ENCODE peak calls at places on chromosome 5, in ten cellular contexts. One of them, this sample, is unnamed.

GRCh38 chr5:10633271-10634049 is 69.6 kb downstream of the ANKRD33B start:
- DNase-seq in right atrium auricular region: no peak
- DNase-seq in astrocyte: no peak
- DNase-seq in GM20000: no peak
- DNase-seq in CD8-positive, alpha-beta T cell: no peak
- DNase-seq in fibroblast of lung: no peak
- DNase-seq in IMR-90: no peak
- DNase-seq in brain microvascular endothelial cell: no peak
- DNase-seq in spleen: peak
- DNase-seq in vagina: no peak
- DNase-seq in this sample: no peak

GRCh38 chr5:65142511-65143011 is 339.2 kb downstream of the ADAMTS6 start:
- DNase-seq in GM20000: no peak
- DNase-seq in CD8-positive, alpha-beta T cell: no peak
- DNase-seq in spleen: no peak
- DNase-seq in astrocyte: peak
- DNase-seq in right atrium auricular region: no peak
- DNase-seq in brain microvascular endothelial cell: peak
- DNase-seq in vagina: no peak
- DNase-seq in IMR-90: peak
- DNase-seq in fibroblast of lung: peak
- DNase-seq in this sample: no peak

GRCh38 chr5:57736716-57737115 is 254.1 kb upstream of the ACTBL2 start:
- DNase-seq in right atrium auricular region: no peak
- DNase-seq in spleen: no peak
- DNase-seq in fibroblast of lung: no peak
- DNase-seq in brain microvascular endothelial cell: no peak
- DNase-seq in CD8-positive, alpha-beta T cell: no peak
- DNase-seq in vagina: no peak
- DNase-seq in GM20000: no peak
- DNase-seq in astrocyte: no peak
- DNase-seq in IMR-90: no peak
- DNase-seq in this sample: no peak

GRCh38 chr5:72834919-72835318 is 18.5 kb downstream of the TNPO1 start:
- DNase-seq in astrocyte: no peak
- DNase-seq in GM20000: no peak
- DNase-seq in brain microvascular endothelial cell: no peak
- DNase-seq in spleen: no peak
- DNase-seq in vagina: no peak
- DNase-seq in right atrium auricular region: no peak
- DNase-seq in CD8-positive, alpha-beta T cell: no peak
- DNase-seq in IMR-90: no peak
- DNase-seq in fibroblast of lung: no peak
- DNase-seq in this sample: no peak

GRCh38 chr5:108876451-108876850 is 128.8 kb downstream of the FER start:
- DNase-seq in CD8-positive, alpha-beta T cell: no peak
- DNase-seq in spleen: no peak
- DNase-seq in fibroblast of lung: no peak
- DNase-seq in brain microvascular endothelial cell: no peak
- DNase-seq in GM20000: no peak
- DNase-seq in astrocyte: no peak
- DNase-seq in IMR-90: no peak
- DNase-seq in vagina: no peak
- DNase-seq in right atrium auricular region: no peak
- DNase-seq in this sample: no peak

GRCh38 chr5:17180330-17180843 is 37.0 kb upstream of the BASP1 start:
- DNase-seq in brain microvascular endothelial cell: no peak
- DNase-seq in fibroblast of lung: no peak
- DNase-seq in IMR-90: no peak
- DNase-seq in astrocyte: no peak
- DNase-seq in vagina: no peak
- DNase-seq in GM20000: no peak
- DNase-seq in right atrium auricular region: no peak
- DNase-seq in spleen: no peak
- DNase-seq in CD8-positive, alpha-beta T cell: no peak
- DNase-seq in this sample: no peak

GRCh38 chr5:118554991-118555390 is 433.4 kb downstream of the DTWD2 start:
- DNase-seq in brain microvascular endothelial cell: no peak
- DNase-seq in GM20000: no peak
- DNase-seq in vagina: no peak
- DNase-seq in fibroblast of lung: no peak
- DNase-seq in right atrium auricular region: no peak
- DNase-seq in spleen: no peak
- DNase-seq in IMR-90: no peak
- DNase-seq in astrocyte: no peak
- DNase-seq in CD8-positive, alpha-beta T cell: no peak
- DNase-seq in this sample: no peak

GRCh38 chr5:118095100-118095499 is 893.2 kb downstream of the DTWD2 start:
- DNase-seq in GM20000: no peak
- DNase-seq in IMR-90: no peak
- DNase-seq in vagina: no peak
- DNase-seq in brain microvascular endothelial cell: no peak
- DNase-seq in astrocyte: peak
- DNase-seq in fibroblast of lung: peak
- DNase-seq in CD8-positive, alpha-beta T cell: no peak
- DNase-seq in spleen: no peak
- DNase-seq in right atrium auricular region: no peak
- DNase-seq in this sample: no peak

GRCh38 chr5:61449756-61450155 is 117.7 kb downstream of the ZSWIM6 start:
- DNase-seq in brain microvascular endothelial cell: no peak
- DNase-seq in fibroblast of lung: no peak
- DNase-seq in right atrium auricular region: no peak
- DNase-seq in spleen: no peak
- DNase-seq in GM20000: no peak
- DNase-seq in vagina: no peak
- DNase-seq in IMR-90: no peak
- DNase-seq in astrocyte: no peak
- DNase-seq in CD8-positive, alpha-beta T cell: no peak
- DNase-seq in this sample: no peak

GRCh38 chr5:127072861-127073846 is at the start of gene C5orf63:
- DNase-seq in GM20000: peak
- DNase-seq in brain microvascular endothelial cell: no peak
- DNase-seq in right atrium auricular region: no peak
- DNase-seq in IMR-90: peak
- DNase-seq in fibroblast of lung: peak
- DNase-seq in vagina: no peak
- DNase-seq in CD8-positive, alpha-beta T cell: peak
- DNase-seq in astrocyte: peak
- DNase-seq in spleen: peak
- DNase-seq in this sample: no peak

GRCh38 chr5:36688722-36689121 is 82.3 kb downstream of the SLC1A3 start:
- DNase-seq in spleen: no peak
- DNase-seq in GM20000: peak
- DNase-seq in IMR-90: peak
- DNase-seq in astrocyte: no peak
- DNase-seq in vagina: no peak
- DNase-seq in right atrium auricular region: no peak
- DNase-seq in fibroblast of lung: no peak
- DNase-seq in brain microvascular endothelial cell: no peak
- DNase-seq in CD8-positive, alpha-beta T cell: no peak
- DNase-seq in this sample: no peak

GRCh38 chr5:124662261-124662781 is 84.1 kb downstream of the ZNF608 start:
- DNase-seq in CD8-positive, alpha-beta T cell: no peak
- DNase-seq in vagina: no peak
- DNase-seq in fibroblast of lung: no peak
- DNase-seq in right atrium auricular region: no peak
- DNase-seq in astrocyte: no peak
- DNase-seq in IMR-90: no peak
- DNase-seq in GM20000: no peak
- DNase-seq in spleen: no peak
- DNase-seq in brain microvascular endothelial cell: no peak
- DNase-seq in this sample: no peak

GRCh38 chr5:114839360-114839759 is 330.3 kb downstream of the TRIM36 start:
- DNase-seq in IMR-90: no peak
- DNase-seq in spleen: peak
- DNase-seq in right atrium auricular region: no peak
- DNase-seq in vagina: no peak
- DNase-seq in GM20000: no peak
- DNase-seq in fibroblast of lung: no peak
- DNase-seq in astrocyte: no peak
- DNase-seq in CD8-positive, alpha-beta T cell: no peak
- DNase-seq in brain microvascular endothelial cell: no peak
- DNase-seq in this sample: no peak

DNA sequence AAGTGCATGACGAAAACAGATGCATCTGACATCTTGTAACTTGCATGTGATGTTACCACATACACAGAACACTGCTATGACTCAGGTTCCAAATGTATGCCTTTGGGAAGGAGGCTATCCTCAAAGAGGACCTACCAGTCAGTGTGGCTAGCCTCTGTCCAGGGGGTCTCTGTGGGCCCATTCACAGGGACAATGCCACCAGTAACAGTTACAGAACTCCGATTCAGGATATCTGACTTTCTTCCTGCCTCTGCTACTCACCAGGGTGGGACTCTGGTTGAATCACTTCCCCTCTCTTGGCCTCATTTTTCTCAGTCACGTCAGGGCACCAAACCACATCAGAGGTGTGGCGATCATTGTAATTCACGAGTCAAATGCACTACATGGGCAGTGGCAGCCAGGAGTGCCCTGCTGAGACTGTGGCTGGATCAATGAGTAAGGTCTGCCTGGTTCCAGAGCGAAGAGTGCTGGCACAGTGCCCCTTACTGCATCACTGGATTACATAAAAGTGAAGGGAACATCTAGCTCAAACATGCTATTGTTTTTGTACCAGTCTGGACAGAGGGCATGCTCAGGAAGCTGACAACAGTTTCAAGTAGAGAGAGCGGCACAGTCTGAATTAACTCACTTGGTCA is 13.2 kb downstream of the ATOX1 start:
- DNase-seq in CD8-positive, alpha-beta T cell: no peak
- DNase-seq in IMR-90: peak
- DNase-seq in astrocyte: peak
- DNase-seq in spleen: no peak
- DNase-seq in GM20000: no peak
- DNase-seq in right atrium auricular region: no peak
- DNase-seq in brain microvascular endothelial cell: peak
- DNase-seq in vagina: no peak
- DNase-seq in fibroblast of lung: peak
- DNase-seq in this sample: peak
- TF ChIP-seq CTCF in CD8-positive, alpha-beta T cell: no peak
- TF ChIP-seq CTCF in IMR-90: no peak
- TF ChIP-seq CTCF in astrocyte: no peak
- TF ChIP-seq CTCF in spleen: no peak
- TF ChIP-seq CTCF in GM20000: no peak
- TF ChIP-seq CTCF in right atrium auricular region: no peak
- TF ChIP-seq CTCF in brain microvascular endothelial cell: peak
- TF ChIP-seq CTCF in vagina: no peak
- TF ChIP-seq CTCF in fibroblast of lung: no peak
- TF ChIP-seq CTCF in this sample: no peak

GRCh38 chr5:143208365-143208641 is 195.2 kb downstream of the NR3C1 start:
- DNase-seq in CD8-positive, alpha-beta T cell: no peak
- DNase-seq in GM20000: no peak
- DNase-seq in fibroblast of lung: no peak
- DNase-seq in vagina: no peak
- DNase-seq in right atrium auricular region: no peak
- DNase-seq in brain microvascular endothelial cell: no peak
- DNase-seq in spleen: no peak
- DNase-seq in astrocyte: no peak
- DNase-seq in IMR-90: no peak
- DNase-seq in this sample: no peak

GRCh38 chr5:143207563-143208364 is 195.7 kb downstream of the NR3C1 start:
- DNase-seq in CD8-positive, alpha-beta T cell: no peak
- DNase-seq in astrocyte: no peak
- DNase-seq in GM20000: no peak
- DNase-seq in IMR-90: peak
- DNase-seq in right atrium auricular region: no peak
- DNase-seq in brain microvascular endothelial cell: no peak
- DNase-seq in vagina: no peak
- DNase-seq in spleen: no peak
- DNase-seq in fibroblast of lung: no peak
- DNase-seq in this sample: no peak

GRCh38 chr5:143207058-143207457 is 196.4 kb downstream of the NR3C1 start:
- DNase-seq in fibroblast of lung: no peak
- DNase-seq in right atrium auricular region: no peak
- DNase-seq in IMR-90: no peak
- DNase-seq in GM20000: no peak
- DNase-seq in spleen: no peak
- DNase-seq in CD8-positive, alpha-beta T cell: no peak
- DNase-seq in astrocyte: no peak
- DNase-seq in brain microvascular endothelial cell: no peak
- DNase-seq in vagina: no peak
- DNase-seq in this sample: no peak

GRCh38 chr5:143209881-143210395 is 193.5 kb downstream of the NR3C1 start:
- DNase-seq in CD8-positive, alpha-beta T cell: no peak
- DNase-seq in fibroblast of lung: no peak
- DNase-seq in right atrium auricular region: no peak
- DNase-seq in IMR-90: no peak
- DNase-seq in astrocyte: no peak
- DNase-seq in vagina: no peak
- DNase-seq in brain microvascular endothelial cell: no peak
- DNase-seq in GM20000: no peak
- DNase-seq in spleen: no peak
- DNase-seq in this sample: no peak

GRCh38 chr5:143208781-143209510 is 194.5 kb downstream of the NR3C1 start:
- DNase-seq in astrocyte: peak
- DNase-seq in IMR-90: peak
- DNase-seq in spleen: no peak
- DNase-seq in right atrium auricular region: no peak
- DNase-seq in CD8-positive, alpha-beta T cell: no peak
- DNase-seq in brain microvascular endothelial cell: no peak
- DNase-seq in fibroblast of lung: peak
- DNase-seq in vagina: no peak
- DNase-seq in GM20000: no peak
- DNase-seq in this sample: no peak
- TF ChIP-seq CTCF in astrocyte: no peak
- TF ChIP-seq CTCF in IMR-90: peak
- TF ChIP-seq CTCF in spleen: no peak
- TF ChIP-seq CTCF in right atrium auricular region: no peak
- TF ChIP-seq CTCF in CD8-positive, alpha-beta T cell: no peak
- TF ChIP-seq CTCF in brain microvascular endothelial cell: peak
- TF ChIP-seq CTCF in fibroblast of lung: no peak
- TF ChIP-seq CTCF in vagina: no peak
- TF ChIP-seq CTCF in GM20000: no peak
- TF ChIP-seq CTCF in this sample: peak

DNA sequence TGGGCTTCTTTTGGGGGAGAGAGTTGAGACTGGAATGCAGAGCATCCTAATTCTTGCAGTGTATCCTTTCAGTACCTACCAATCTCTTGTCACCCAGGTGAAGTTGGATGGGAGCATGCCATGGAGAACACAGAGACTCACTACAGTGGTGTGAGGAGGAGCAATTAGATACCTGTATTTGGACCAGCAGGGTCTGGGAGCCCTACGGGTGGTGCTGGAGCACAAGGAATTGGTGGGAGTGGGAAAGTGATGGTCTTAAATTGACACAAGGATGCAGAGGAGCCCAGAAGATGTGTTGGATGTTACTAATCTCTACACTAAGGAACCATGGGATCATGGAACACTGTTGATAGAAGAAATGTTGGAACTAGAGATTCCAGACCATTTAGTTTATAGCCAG is 212.7 kb downstream of the CHSY3 start:
- DNase-seq in vagina: no peak
- DNase-seq in GM20000: no peak
- DNase-seq in CD8-positive, alpha-beta T cell: no peak
- DNase-seq in right atrium auricular region: no peak
- DNase-seq in spleen: no peak
- DNase-seq in fibroblast of lung: no peak
- DNase-seq in astrocyte: no peak
- DNase-seq in IMR-90: no peak
- DNase-seq in brain microvascular endothelial cell: no peak
- DNase-seq in this sample: no peak
- TF ChIP-seq CTCF in vagina: no peak
- TF ChIP-seq CTCF in GM20000: no peak
- TF ChIP-seq CTCF in CD8-positive, alpha-beta T cell: no peak
- TF ChIP-seq CTCF in right atrium auricular region: no peak
- TF ChIP-seq CTCF in spleen: no peak
- TF ChIP-seq CTCF in fibroblast of lung: no peak
- TF ChIP-seq CTCF in astrocyte: no peak
- TF ChIP-seq CTCF in IMR-90: no peak
- TF ChIP-seq CTCF in brain microvascular endothelial cell: no peak
- TF ChIP-seq CTCF in this sample: no peak

GRCh38 chr5:31291323-31291854 is 97.9 kb downstream of the CDH6 start:
- DNase-seq in vagina: no peak
- DNase-seq in astrocyte: no peak
- DNase-seq in brain microvascular endothelial cell: no peak
- DNase-seq in GM20000: no peak
- DNase-seq in spleen: no peak
- DNase-seq in IMR-90: no peak
- DNase-seq in CD8-positive, alpha-beta T cell: no peak
- DNase-seq in right atrium auricular region: no peak
- DNase-seq in fibroblast of lung: no peak
- DNase-seq in this sample: no peak
- TF ChIP-seq CTCF in vagina: no peak
- TF ChIP-seq CTCF in astrocyte: no peak
- TF ChIP-seq CTCF in brain microvascular endothelial cell: no peak
- TF ChIP-seq CTCF in GM20000: no peak
- TF ChIP-seq CTCF in spleen: no peak
- TF ChIP-seq CTCF in IMR-90: no peak
- TF ChIP-seq CTCF in CD8-positive, alpha-beta T cell: no peak
- TF ChIP-seq CTCF in right atrium auricular region: no peak
- TF ChIP-seq CTCF in fibroblast of lung: no peak
- TF ChIP-seq CTCF in this sample: no peak